ENCODE peak calls at places on chromosomes 1 and 21, in eight cellular contexts. One of them, this sample, is unnamed.

GRCh38 chr21:43306911-43307676 is 119.8 kb downstream of the SIK1 start:
- DNase-seq in stimulated activated CD8-positive, alpha-beta memory T cell treated with anti-CD3 and anti-CD28 coated beads, Interleukin-12 subunit alpha, Interleukin-12 subunit beta, amount 100 ng/mL, for 4 hours: no peak
- DNase-seq in stimulated activated CD4-positive, alpha-beta T cell treated with anti-CD3 and anti-CD28 coated beads, Interleukin-2, amount 100 ng/mL, for 48 hours: peak; percentile 6
- DNase-seq in GM04504: no peak
- DNase-seq in dorsolateral prefrontal cortex: no peak
- DNase-seq in GM23338: no peak
- DNase-seq in small intestine: peak; percentile 28
- DNase-seq in activated CD4-positive, CD25-positive, alpha-beta regulatory T cell treated with anti-CD3 and anti-CD28 coated beads, Interleukin-2, amount 50 U/mL, for 72 hours: peak; percentile 47
- DNase-seq in this sample: peak; percentile 93

GRCh38 chr1:216044538-216044937 is 378.7 kb downstream of the USH2A start:
- DNase-seq in stimulated activated CD8-positive, alpha-beta memory T cell treated with anti-CD3 and anti-CD28 coated beads, Interleukin-12 subunit alpha, Interleukin-12 subunit beta, amount 100 ng/mL, for 4 hours: no peak
- DNase-seq in stimulated activated CD4-positive, alpha-beta T cell treated with anti-CD3 and anti-CD28 coated beads, Interleukin-2, amount 100 ng/mL, for 48 hours: no peak
- DNase-seq in GM04504: no peak
- DNase-seq in dorsolateral prefrontal cortex: no peak
- DNase-seq in GM23338: no peak
- DNase-seq in small intestine: no peak
- DNase-seq in activated CD4-positive, CD25-positive, alpha-beta regulatory T cell treated with anti-CD3 and anti-CD28 coated beads, Interleukin-2, amount 50 U/mL, for 72 hours: no peak
- DNase-seq in this sample: no peak

GRCh38 chr1:155909894-155910293 is 1.3 kb downstream of the RIT1 start:
- DNase-seq in stimulated activated CD8-positive, alpha-beta memory T cell treated with anti-CD3 and anti-CD28 coated beads, Interleukin-12 subunit alpha, Interleukin-12 subunit beta, amount 100 ng/mL, for 4 hours: no peak
- DNase-seq in stimulated activated CD4-positive, alpha-beta T cell treated with anti-CD3 and anti-CD28 coated beads, Interleukin-2, amount 100 ng/mL, for 48 hours: no peak
- DNase-seq in GM04504: no peak
- DNase-seq in dorsolateral prefrontal cortex: no peak
- DNase-seq in GM23338: no peak
- DNase-seq in small intestine: peak; percentile 28
- DNase-seq in activated CD4-positive, CD25-positive, alpha-beta regulatory T cell treated with anti-CD3 and anti-CD28 coated beads, Interleukin-2, amount 50 U/mL, for 72 hours: no peak
- DNase-seq in this sample: no peak

GRCh38 chr21:45780647-45781046 is 137.1 kb downstream of the PCBP3 start:
- DNase-seq in stimulated activated CD8-positive, alpha-beta memory T cell treated with anti-CD3 and anti-CD28 coated beads, Interleukin-12 subunit alpha, Interleukin-12 subunit beta, amount 100 ng/mL, for 4 hours: no peak
- DNase-seq in stimulated activated CD4-positive, alpha-beta T cell treated with anti-CD3 and anti-CD28 coated beads, Interleukin-2, amount 100 ng/mL, for 48 hours: no peak
- DNase-seq in GM04504: no peak
- DNase-seq in dorsolateral prefrontal cortex: no peak
- DNase-seq in GM23338: no peak
- DNase-seq in small intestine: no peak
- DNase-seq in activated CD4-positive, CD25-positive, alpha-beta regulatory T cell treated with anti-CD3 and anti-CD28 coated beads, Interleukin-2, amount 50 U/mL, for 72 hours: no peak
- DNase-seq in this sample: no peak

GRCh38 chr1:178412400-178412770 is 84.4 kb downstream of the CLEC20A start:
- DNase-seq in stimulated activated CD8-positive, alpha-beta memory T cell treated with anti-CD3 and anti-CD28 coated beads, Interleukin-12 subunit alpha, Interleukin-12 subunit beta, amount 100 ng/mL, for 4 hours: no peak
- DNase-seq in stimulated activated CD4-positive, alpha-beta T cell treated with anti-CD3 and anti-CD28 coated beads, Interleukin-2, amount 100 ng/mL, for 48 hours: no peak
- DNase-seq in GM04504: no peak
- DNase-seq in dorsolateral prefrontal cortex: no peak
- DNase-seq in GM23338: no peak
- DNase-seq in small intestine: no peak
- DNase-seq in activated CD4-positive, CD25-positive, alpha-beta regulatory T cell treated with anti-CD3 and anti-CD28 coated beads, Interleukin-2, amount 50 U/mL, for 72 hours: no peak
- DNase-seq in this sample: no peak

GRCh38 chr1:85428471-85429077 is 36.4 kb downstream of the DDAH1 start:
- DNase-seq in stimulated activated CD8-positive, alpha-beta memory T cell treated with anti-CD3 and anti-CD28 coated beads, Interleukin-12 subunit alpha, Interleukin-12 subunit beta, amount 100 ng/mL, for 4 hours: no peak
- DNase-seq in stimulated activated CD4-positive, alpha-beta T cell treated with anti-CD3 and anti-CD28 coated beads, Interleukin-2, amount 100 ng/mL, for 48 hours: no peak
- DNase-seq in GM04504: no peak
- DNase-seq in dorsolateral prefrontal cortex: no peak
- DNase-seq in GM23338: no peak
- DNase-seq in small intestine: no peak
- DNase-seq in activated CD4-positive, CD25-positive, alpha-beta regulatory T cell treated with anti-CD3 and anti-CD28 coated beads, Interleukin-2, amount 50 U/mL, for 72 hours: no peak
- DNase-seq in this sample: peak; percentile 22

GRCh38 chr1:212760126-212760823 is 31.3 kb downstream of the NSL1 start:
- DNase-seq in stimulated activated CD8-positive, alpha-beta memory T cell treated with anti-CD3 and anti-CD28 coated beads, Interleukin-12 subunit alpha, Interleukin-12 subunit beta, amount 100 ng/mL, for 4 hours: peak; percentile 12
- DNase-seq in stimulated activated CD4-positive, alpha-beta T cell treated with anti-CD3 and anti-CD28 coated beads, Interleukin-2, amount 100 ng/mL, for 48 hours: peak; percentile 60
- DNase-seq in GM04504: no peak
- DNase-seq in dorsolateral prefrontal cortex: no peak
- DNase-seq in GM23338: peak; percentile 90
- DNase-seq in small intestine: no peak
- DNase-seq in activated CD4-positive, CD25-positive, alpha-beta regulatory T cell treated with anti-CD3 and anti-CD28 coated beads, Interleukin-2, amount 50 U/mL, for 72 hours: no peak
- DNase-seq in this sample: peak; percentile 65

GRCh38 chr1:115069626-115070308 is 19.5 kb downstream of the TSPAN2 start:
- DNase-seq in stimulated activated CD8-positive, alpha-beta memory T cell treated with anti-CD3 and anti-CD28 coated beads, Interleukin-12 subunit alpha, Interleukin-12 subunit beta, amount 100 ng/mL, for 4 hours: no peak
- DNase-seq in stimulated activated CD4-positive, alpha-beta T cell treated with anti-CD3 and anti-CD28 coated beads, Interleukin-2, amount 100 ng/mL, for 48 hours: no peak
- DNase-seq in GM04504: no peak
- DNase-seq in dorsolateral prefrontal cortex: no peak
- DNase-seq in GM23338: no peak
- DNase-seq in small intestine: no peak
- DNase-seq in activated CD4-positive, CD25-positive, alpha-beta regulatory T cell treated with anti-CD3 and anti-CD28 coated beads, Interleukin-2, amount 50 U/mL, for 72 hours: no peak
- DNase-seq in this sample: no peak

GRCh38 chr21:42162831-42163510 is 56.0 kb upstream of the ABCG1 start:
- DNase-seq in stimulated activated CD8-positive, alpha-beta memory T cell treated with anti-CD3 and anti-CD28 coated beads, Interleukin-12 subunit alpha, Interleukin-12 subunit beta, amount 100 ng/mL, for 4 hours: no peak
- DNase-seq in stimulated activated CD4-positive, alpha-beta T cell treated with anti-CD3 and anti-CD28 coated beads, Interleukin-2, amount 100 ng/mL, for 48 hours: no peak
- DNase-seq in GM04504: no peak
- DNase-seq in dorsolateral prefrontal cortex: peak; percentile 14
- DNase-seq in GM23338: no peak
- DNase-seq in small intestine: no peak
- DNase-seq in activated CD4-positive, CD25-positive, alpha-beta regulatory T cell treated with anti-CD3 and anti-CD28 coated beads, Interleukin-2, amount 50 U/mL, for 72 hours: peak; percentile 30
- DNase-seq in this sample: peak; percentile 39

GRCh38 chr1:28804071-28804470 is 7.9 kb upstream of the OPRD1 start:
- DNase-seq in stimulated activated CD8-positive, alpha-beta memory T cell treated with anti-CD3 and anti-CD28 coated beads, Interleukin-12 subunit alpha, Interleukin-12 subunit beta, amount 100 ng/mL, for 4 hours: no peak
- DNase-seq in stimulated activated CD4-positive, alpha-beta T cell treated with anti-CD3 and anti-CD28 coated beads, Interleukin-2, amount 100 ng/mL, for 48 hours: no peak
- DNase-seq in GM04504: no peak
- DNase-seq in dorsolateral prefrontal cortex: no peak
- DNase-seq in GM23338: no peak
- DNase-seq in small intestine: no peak
- DNase-seq in activated CD4-positive, CD25-positive, alpha-beta regulatory T cell treated with anti-CD3 and anti-CD28 coated beads, Interleukin-2, amount 50 U/mL, for 72 hours: no peak
- DNase-seq in this sample: no peak

GRCh38 chr21:28636988-28637691 is 355.5 kb downstream of the LTN1 start:
- DNase-seq in stimulated activated CD8-positive, alpha-beta memory T cell treated with anti-CD3 and anti-CD28 coated beads, Interleukin-12 subunit alpha, Interleukin-12 subunit beta, amount 100 ng/mL, for 4 hours: no peak
- DNase-seq in stimulated activated CD4-positive, alpha-beta T cell treated with anti-CD3 and anti-CD28 coated beads, Interleukin-2, amount 100 ng/mL, for 48 hours: no peak
- DNase-seq in GM04504: no peak
- DNase-seq in dorsolateral prefrontal cortex: no peak
- DNase-seq in GM23338: no peak
- DNase-seq in small intestine: no peak
- DNase-seq in activated CD4-positive, CD25-positive, alpha-beta regulatory T cell treated with anti-CD3 and anti-CD28 coated beads, Interleukin-2, amount 50 U/mL, for 72 hours: no peak
- DNase-seq in this sample: no peak

GRCh38 chr1:23122023-23122738 is 46.5 kb downstream of the LUZP1 start:
- DNase-seq in stimulated activated CD8-positive, alpha-beta memory T cell treated with anti-CD3 and anti-CD28 coated beads, Interleukin-12 subunit alpha, Interleukin-12 subunit beta, amount 100 ng/mL, for 4 hours: no peak
- DNase-seq in stimulated activated CD4-positive, alpha-beta T cell treated with anti-CD3 and anti-CD28 coated beads, Interleukin-2, amount 100 ng/mL, for 48 hours: no peak
- DNase-seq in GM04504: peak; percentile 46
- DNase-seq in dorsolateral prefrontal cortex: no peak
- DNase-seq in GM23338: peak; percentile 29
- DNase-seq in small intestine: peak; percentile 36
- DNase-seq in activated CD4-positive, CD25-positive, alpha-beta regulatory T cell treated with anti-CD3 and anti-CD28 coated beads, Interleukin-2, amount 50 U/mL, for 72 hours: no peak
- DNase-seq in this sample: no peak

GRCh38 chr1:153490272-153491051 is 30.0 kb upstream of the S100A7 start:
- DNase-seq in stimulated activated CD8-positive, alpha-beta memory T cell treated with anti-CD3 and anti-CD28 coated beads, Interleukin-12 subunit alpha, Interleukin-12 subunit beta, amount 100 ng/mL, for 4 hours: no peak
- DNase-seq in stimulated activated CD4-positive, alpha-beta T cell treated with anti-CD3 and anti-CD28 coated beads, Interleukin-2, amount 100 ng/mL, for 48 hours: no peak
- DNase-seq in GM04504: peak; percentile 94
- DNase-seq in dorsolateral prefrontal cortex: no peak
- DNase-seq in GM23338: peak; percentile 25
- DNase-seq in small intestine: peak; percentile 17
- DNase-seq in activated CD4-positive, CD25-positive, alpha-beta regulatory T cell treated with anti-CD3 and anti-CD28 coated beads, Interleukin-2, amount 50 U/mL, for 72 hours: no peak
- DNase-seq in this sample: no peak

GRCh38 chr1:86507935-86508582 is 38.8 kb upstream of the CLCA4 start:
- DNase-seq in stimulated activated CD8-positive, alpha-beta memory T cell treated with anti-CD3 and anti-CD28 coated beads, Interleukin-12 subunit alpha, Interleukin-12 subunit beta, amount 100 ng/mL, for 4 hours: no peak
- DNase-seq in stimulated activated CD4-positive, alpha-beta T cell treated with anti-CD3 and anti-CD28 coated beads, Interleukin-2, amount 100 ng/mL, for 48 hours: no peak
- DNase-seq in GM04504: no peak
- DNase-seq in dorsolateral prefrontal cortex: no peak
- DNase-seq in GM23338: peak; percentile 63
- DNase-seq in small intestine: no peak
- DNase-seq in activated CD4-positive, CD25-positive, alpha-beta regulatory T cell treated with anti-CD3 and anti-CD28 coated beads, Interleukin-2, amount 50 U/mL, for 72 hours: no peak
- DNase-seq in this sample: peak; percentile 5

GRCh38 chr1:67460648-67461500 is 30.7 kb upstream of the SERBP1 start:
- DNase-seq in stimulated activated CD8-positive, alpha-beta memory T cell treated with anti-CD3 and anti-CD28 coated beads, Interleukin-12 subunit alpha, Interleukin-12 subunit beta, amount 100 ng/mL, for 4 hours: no peak
- DNase-seq in stimulated activated CD4-positive, alpha-beta T cell treated with anti-CD3 and anti-CD28 coated beads, Interleukin-2, amount 100 ng/mL, for 48 hours: no peak
- DNase-seq in GM04504: no peak
- DNase-seq in dorsolateral prefrontal cortex: no peak
- DNase-seq in GM23338: peak; percentile 42
- DNase-seq in small intestine: no peak
- DNase-seq in activated CD4-positive, CD25-positive, alpha-beta regulatory T cell treated with anti-CD3 and anti-CD28 coated beads, Interleukin-2, amount 50 U/mL, for 72 hours: no peak
- DNase-seq in this sample: peak; percentile 44

GRCh38 chr21:26842976-26843911 is 2.0 kb downstream of the ADAMTS1 start:
- DNase-seq in stimulated activated CD8-positive, alpha-beta memory T cell treated with anti-CD3 and anti-CD28 coated beads, Interleukin-12 subunit alpha, Interleukin-12 subunit beta, amount 100 ng/mL, for 4 hours: no peak
- DNase-seq in stimulated activated CD4-positive, alpha-beta T cell treated with anti-CD3 and anti-CD28 coated beads, Interleukin-2, amount 100 ng/mL, for 48 hours: no peak
- DNase-seq in GM04504: peak; percentile 92
- DNase-seq in dorsolateral prefrontal cortex: peak; percentile 89
- DNase-seq in GM23338: peak; percentile 83
- DNase-seq in small intestine: peak; percentile 40
- DNase-seq in activated CD4-positive, CD25-positive, alpha-beta regulatory T cell treated with anti-CD3 and anti-CD28 coated beads, Interleukin-2, amount 50 U/mL, for 72 hours: no peak
- DNase-seq in this sample: peak; percentile 43

GRCh38 chr1:156886583-156887302 is 6.8 kb upstream of the PEAR1 start:
- DNase-seq in stimulated activated CD8-positive, alpha-beta memory T cell treated with anti-CD3 and anti-CD28 coated beads, Interleukin-12 subunit alpha, Interleukin-12 subunit beta, amount 100 ng/mL, for 4 hours: no peak
- DNase-seq in stimulated activated CD4-positive, alpha-beta T cell treated with anti-CD3 and anti-CD28 coated beads, Interleukin-2, amount 100 ng/mL, for 48 hours: no peak
- DNase-seq in GM04504: no peak
- DNase-seq in dorsolateral prefrontal cortex: no peak
- DNase-seq in GM23338: no peak
- DNase-seq in small intestine: no peak
- DNase-seq in activated CD4-positive, CD25-positive, alpha-beta regulatory T cell treated with anti-CD3 and anti-CD28 coated beads, Interleukin-2, amount 50 U/mL, for 72 hours: no peak
- DNase-seq in this sample: no peak

GRCh38 chr1:47694011-47694890 is 256.4 kb downstream of the FOXD2 start:
- DNase-seq in stimulated activated CD8-positive, alpha-beta memory T cell treated with anti-CD3 and anti-CD28 coated beads, Interleukin-12 subunit alpha, Interleukin-12 subunit beta, amount 100 ng/mL, for 4 hours: no peak
- DNase-seq in stimulated activated CD4-positive, alpha-beta T cell treated with anti-CD3 and anti-CD28 coated beads, Interleukin-2, amount 100 ng/mL, for 48 hours: no peak
- DNase-seq in GM04504: no peak
- DNase-seq in dorsolateral prefrontal cortex: no peak
- DNase-seq in GM23338: no peak
- DNase-seq in small intestine: no peak
- DNase-seq in activated CD4-positive, CD25-positive, alpha-beta regulatory T cell treated with anti-CD3 and anti-CD28 coated beads, Interleukin-2, amount 50 U/mL, for 72 hours: no peak
- DNase-seq in this sample: no peak

GRCh38 chr1:46509414-46509813 is 19.8 kb downstream of the DMBX1 start:
- DNase-seq in stimulated activated CD8-positive, alpha-beta memory T cell treated with anti-CD3 and anti-CD28 coated beads, Interleukin-12 subunit alpha, Interleukin-12 subunit beta, amount 100 ng/mL, for 4 hours: no peak
- DNase-seq in stimulated activated CD4-positive, alpha-beta T cell treated with anti-CD3 and anti-CD28 coated beads, Interleukin-2, amount 100 ng/mL, for 48 hours: no peak
- DNase-seq in GM04504: no peak
- DNase-seq in dorsolateral prefrontal cortex: no peak
- DNase-seq in GM23338: no peak
- DNase-seq in small intestine: no peak
- DNase-seq in activated CD4-positive, CD25-positive, alpha-beta regulatory T cell treated with anti-CD3 and anti-CD28 coated beads, Interleukin-2, amount 50 U/mL, for 72 hours: no peak
- DNase-seq in this sample: no peak

GRCh38 chr1:151511636-151512215 is 539 bp downstream of the CGN start:
- DNase-seq in stimulated activated CD8-positive, alpha-beta memory T cell treated with anti-CD3 and anti-CD28 coated beads, Interleukin-12 subunit alpha, Interleukin-12 subunit beta, amount 100 ng/mL, for 4 hours: peak; percentile 7
- DNase-seq in stimulated activated CD4-positive, alpha-beta T cell treated with anti-CD3 and anti-CD28 coated beads, Interleukin-2, amount 100 ng/mL, for 48 hours: peak; percentile 14
- DNase-seq in GM04504: no peak
- DNase-seq in dorsolateral prefrontal cortex: peak; percentile 49
- DNase-seq in GM23338: peak; percentile 74
- DNase-seq in small intestine: peak; percentile 68
- DNase-seq in activated CD4-positive, CD25-positive, alpha-beta regulatory T cell treated with anti-CD3 and anti-CD28 coated beads, Interleukin-2, amount 50 U/mL, for 72 hours: peak; percentile 41
- DNase-seq in this sample: peak; percentile 76

GRCh38 chr1:96365076-96365475 is 356.5 kb upstream of the PTBP2 start:
- DNase-seq in stimulated activated CD8-positive, alpha-beta memory T cell treated with anti-CD3 and anti-CD28 coated beads, Interleukin-12 subunit alpha, Interleukin-12 subunit beta, amount 100 ng/mL, for 4 hours: no peak
- DNase-seq in stimulated activated CD4-positive, alpha-beta T cell treated with anti-CD3 and anti-CD28 coated beads, Interleukin-2, amount 100 ng/mL, for 48 hours: no peak
- DNase-seq in GM04504: no peak
- DNase-seq in dorsolateral prefrontal cortex: no peak
- DNase-seq in GM23338: no peak
- DNase-seq in small intestine: no peak
- DNase-seq in activated CD4-positive, CD25-positive, alpha-beta regulatory T cell treated with anti-CD3 and anti-CD28 coated beads, Interleukin-2, amount 50 U/mL, for 72 hours: no peak
- DNase-seq in this sample: no peak

GRCh38 chr1:228158690-228159665 is 6.6 kb upstream of the IBA57 start:
- DNase-seq in stimulated activated CD8-positive, alpha-beta memory T cell treated with anti-CD3 and anti-CD28 coated beads, Interleukin-12 subunit alpha, Interleukin-12 subunit beta, amount 100 ng/mL, for 4 hours: no peak
- DNase-seq in stimulated activated CD4-positive, alpha-beta T cell treated with anti-CD3 and anti-CD28 coated beads, Interleukin-2, amount 100 ng/mL, for 48 hours: no peak
- DNase-seq in GM04504: no peak
- DNase-seq in dorsolateral prefrontal cortex: no peak
- DNase-seq in GM23338: peak; percentile 33
- DNase-seq in small intestine: no peak
- DNase-seq in activated CD4-positive, CD25-positive, alpha-beta regulatory T cell treated with anti-CD3 and anti-CD28 coated beads, Interleukin-2, amount 50 U/mL, for 72 hours: no peak
- DNase-seq in this sample: no peak

GRCh38 chr1:11951901-11952300 is 17.4 kb downstream of the PLOD1 start:
- DNase-seq in stimulated activated CD8-positive, alpha-beta memory T cell treated with anti-CD3 and anti-CD28 coated beads, Interleukin-12 subunit alpha, Interleukin-12 subunit beta, amount 100 ng/mL, for 4 hours: no peak
- DNase-seq in stimulated activated CD4-positive, alpha-beta T cell treated with anti-CD3 and anti-CD28 coated beads, Interleukin-2, amount 100 ng/mL, for 48 hours: no peak
- DNase-seq in GM04504: no peak
- DNase-seq in dorsolateral prefrontal cortex: peak; percentile 45
- DNase-seq in GM23338: no peak
- DNase-seq in small intestine: no peak
- DNase-seq in activated CD4-positive, CD25-positive, alpha-beta regulatory T cell treated with anti-CD3 and anti-CD28 coated beads, Interleukin-2, amount 50 U/mL, for 72 hours: no peak
- DNase-seq in this sample: no peak

GRCh38 chr1:231636157-231636556 is 9.6 kb downstream of the DISC1 start:
- DNase-seq in stimulated activated CD8-positive, alpha-beta memory T cell treated with anti-CD3 and anti-CD28 coated beads, Interleukin-12 subunit alpha, Interleukin-12 subunit beta, amount 100 ng/mL, for 4 hours: no peak
- DNase-seq in stimulated activated CD4-positive, alpha-beta T cell treated with anti-CD3 and anti-CD28 coated beads, Interleukin-2, amount 100 ng/mL, for 48 hours: no peak
- DNase-seq in GM04504: no peak
- DNase-seq in dorsolateral prefrontal cortex: peak; percentile 61
- DNase-seq in GM23338: no peak
- DNase-seq in small intestine: no peak
- DNase-seq in activated CD4-positive, CD25-positive, alpha-beta regulatory T cell treated with anti-CD3 and anti-CD28 coated beads, Interleukin-2, amount 50 U/mL, for 72 hours: no peak
- DNase-seq in this sample: no peak

GRCh38 chr21:44792653-44793052 is 9.0 kb downstream of the UBE2G2 start:
- DNase-seq in stimulated activated CD8-positive, alpha-beta memory T cell treated with anti-CD3 and anti-CD28 coated beads, Interleukin-12 subunit alpha, Interleukin-12 subunit beta, amount 100 ng/mL, for 4 hours: no peak
- DNase-seq in stimulated activated CD4-positive, alpha-beta T cell treated with anti-CD3 and anti-CD28 coated beads, Interleukin-2, amount 100 ng/mL, for 48 hours: no peak
- DNase-seq in GM04504: no peak
- DNase-seq in dorsolateral prefrontal cortex: no peak
- DNase-seq in GM23338: no peak
- DNase-seq in small intestine: peak; percentile 38
- DNase-seq in activated CD4-positive, CD25-positive, alpha-beta regulatory T cell treated with anti-CD3 and anti-CD28 coated beads, Interleukin-2, amount 50 U/mL, for 72 hours: no peak
- DNase-seq in this sample: no peak

GRCh38 chr1:84736944-84737343 is 46.7 kb upstream of the SSX2IP start:
- DNase-seq in stimulated activated CD8-positive, alpha-beta memory T cell treated with anti-CD3 and anti-CD28 coated beads, Interleukin-12 subunit alpha, Interleukin-12 subunit beta, amount 100 ng/mL, for 4 hours: no peak
- DNase-seq in stimulated activated CD4-positive, alpha-beta T cell treated with anti-CD3 and anti-CD28 coated beads, Interleukin-2, amount 100 ng/mL, for 48 hours: no peak
- DNase-seq in GM04504: no peak
- DNase-seq in dorsolateral prefrontal cortex: no peak
- DNase-seq in GM23338: no peak
- DNase-seq in small intestine: no peak
- DNase-seq in activated CD4-positive, CD25-positive, alpha-beta regulatory T cell treated with anti-CD3 and anti-CD28 coated beads, Interleukin-2, amount 50 U/mL, for 72 hours: no peak
- DNase-seq in this sample: no peak

GRCh38 chr1:105914403-105914802 is 1142.1 kb upstream of the PRMT6 start:
- DNase-seq in stimulated activated CD8-positive, alpha-beta memory T cell treated with anti-CD3 and anti-CD28 coated beads, Interleukin-12 subunit alpha, Interleukin-12 subunit beta, amount 100 ng/mL, for 4 hours: no peak
- DNase-seq in stimulated activated CD4-positive, alpha-beta T cell treated with anti-CD3 and anti-CD28 coated beads, Interleukin-2, amount 100 ng/mL, for 48 hours: no peak
- DNase-seq in GM04504: no peak
- DNase-seq in dorsolateral prefrontal cortex: no peak
- DNase-seq in GM23338: no peak
- DNase-seq in small intestine: no peak
- DNase-seq in activated CD4-positive, CD25-positive, alpha-beta regulatory T cell treated with anti-CD3 and anti-CD28 coated beads, Interleukin-2, amount 50 U/mL, for 72 hours: no peak
- DNase-seq in this sample: no peak

GRCh38 chr1:116159177-116159576 is 48.0 kb downstream of the MAB21L3 start:
- DNase-seq in stimulated activated CD8-positive, alpha-beta memory T cell treated with anti-CD3 and anti-CD28 coated beads, Interleukin-12 subunit alpha, Interleukin-12 subunit beta, amount 100 ng/mL, for 4 hours: no peak
- DNase-seq in stimulated activated CD4-positive, alpha-beta T cell treated with anti-CD3 and anti-CD28 coated beads, Interleukin-2, amount 100 ng/mL, for 48 hours: no peak
- DNase-seq in GM04504: no peak
- DNase-seq in dorsolateral prefrontal cortex: no peak
- DNase-seq in GM23338: no peak
- DNase-seq in small intestine: no peak
- DNase-seq in activated CD4-positive, CD25-positive, alpha-beta regulatory T cell treated with anti-CD3 and anti-CD28 coated beads, Interleukin-2, amount 50 U/mL, for 72 hours: no peak
- DNase-seq in this sample: no peak

GRCh38 chr1:20109223-20109856 is 10.0 kb downstream of the PLA2G2D start:
- DNase-seq in stimulated activated CD8-positive, alpha-beta memory T cell treated with anti-CD3 and anti-CD28 coated beads, Interleukin-12 subunit alpha, Interleukin-12 subunit beta, amount 100 ng/mL, for 4 hours: no peak
- DNase-seq in stimulated activated CD4-positive, alpha-beta T cell treated with anti-CD3 and anti-CD28 coated beads, Interleukin-2, amount 100 ng/mL, for 48 hours: no peak
- DNase-seq in GM04504: no peak
- DNase-seq in dorsolateral prefrontal cortex: no peak
- DNase-seq in GM23338: no peak
- DNase-seq in small intestine: peak; percentile 10
- DNase-seq in activated CD4-positive, CD25-positive, alpha-beta regulatory T cell treated with anti-CD3 and anti-CD28 coated beads, Interleukin-2, amount 50 U/mL, for 72 hours: no peak
- DNase-seq in this sample: peak; percentile 36

GRCh38 chr1:229508823-229509337 is 739 bp upstream of the NUP133 start:
- DNase-seq in stimulated activated CD8-positive, alpha-beta memory T cell treated with anti-CD3 and anti-CD28 coated beads, Interleukin-12 subunit alpha, Interleukin-12 subunit beta, amount 100 ng/mL, for 4 hours: no peak
- DNase-seq in stimulated activated CD4-positive, alpha-beta T cell treated with anti-CD3 and anti-CD28 coated beads, Interleukin-2, amount 100 ng/mL, for 48 hours: no peak
- DNase-seq in GM04504: no peak
- DNase-seq in dorsolateral prefrontal cortex: no peak
- DNase-seq in GM23338: no peak
- DNase-seq in small intestine: no peak
- DNase-seq in activated CD4-positive, CD25-positive, alpha-beta regulatory T cell treated with anti-CD3 and anti-CD28 coated beads, Interleukin-2, amount 50 U/mL, for 72 hours: no peak
- DNase-seq in this sample: no peak

GRCh38 chr21:18204931-18205330 is 39.7 kb upstream of the CHODL start:
- DNase-seq in stimulated activated CD8-positive, alpha-beta memory T cell treated with anti-CD3 and anti-CD28 coated beads, Interleukin-12 subunit alpha, Interleukin-12 subunit beta, amount 100 ng/mL, for 4 hours: no peak
- DNase-seq in stimulated activated CD4-positive, alpha-beta T cell treated with anti-CD3 and anti-CD28 coated beads, Interleukin-2, amount 100 ng/mL, for 48 hours: no peak
- DNase-seq in GM04504: no peak
- DNase-seq in dorsolateral prefrontal cortex: no peak
- DNase-seq in GM23338: peak; percentile 40
- DNase-seq in small intestine: no peak
- DNase-seq in activated CD4-positive, CD25-positive, alpha-beta regulatory T cell treated with anti-CD3 and anti-CD28 coated beads, Interleukin-2, amount 50 U/mL, for 72 hours: no peak
- DNase-seq in this sample: peak; percentile 37

GRCh38 chr1:183841950-183842816 is 37.3 kb downstream of the RGL1 start:
- DNase-seq in stimulated activated CD8-positive, alpha-beta memory T cell treated with anti-CD3 and anti-CD28 coated beads, Interleukin-12 subunit alpha, Interleukin-12 subunit beta, amount 100 ng/mL, for 4 hours: no peak
- DNase-seq in stimulated activated CD4-positive, alpha-beta T cell treated with anti-CD3 and anti-CD28 coated beads, Interleukin-2, amount 100 ng/mL, for 48 hours: peak; percentile 12
- DNase-seq in GM04504: peak; percentile 90
- DNase-seq in dorsolateral prefrontal cortex: no peak
- DNase-seq in GM23338: no peak
- DNase-seq in small intestine: peak; percentile 10
- DNase-seq in activated CD4-positive, CD25-positive, alpha-beta regulatory T cell treated with anti-CD3 and anti-CD28 coated beads, Interleukin-2, amount 50 U/mL, for 72 hours: no peak
- DNase-seq in this sample: peak; percentile 87

GRCh38 chr1:1371741-1372711 is 3.0 kb downstream of the AURKAIP1 start:
- DNase-seq in stimulated activated CD8-positive, alpha-beta memory T cell treated with anti-CD3 and anti-CD28 coated beads, Interleukin-12 subunit alpha, Interleukin-12 subunit beta, amount 100 ng/mL, for 4 hours: peak; percentile 54
- DNase-seq in stimulated activated CD4-positive, alpha-beta T cell treated with anti-CD3 and anti-CD28 coated beads, Interleukin-2, amount 100 ng/mL, for 48 hours: peak; percentile 83
- DNase-seq in GM04504: no peak
- DNase-seq in dorsolateral prefrontal cortex: peak; percentile 48
- DNase-seq in GM23338: peak; percentile 86
- DNase-seq in small intestine: peak; percentile 55
- DNase-seq in activated CD4-positive, CD25-positive, alpha-beta regulatory T cell treated with anti-CD3 and anti-CD28 coated beads, Interleukin-2, amount 50 U/mL, for 72 hours: peak; percentile 86
- DNase-seq in this sample: peak; percentile 83

GRCh38 chr1:228059536-228060457 is 22.7 kb upstream of the ARF1 start:
- DNase-seq in stimulated activated CD8-positive, alpha-beta memory T cell treated with anti-CD3 and anti-CD28 coated beads, Interleukin-12 subunit alpha, Interleukin-12 subunit beta, amount 100 ng/mL, for 4 hours: no peak
- DNase-seq in stimulated activated CD4-positive, alpha-beta T cell treated with anti-CD3 and anti-CD28 coated beads, Interleukin-2, amount 100 ng/mL, for 48 hours: peak; percentile 54
- DNase-seq in GM04504: no peak
- DNase-seq in dorsolateral prefrontal cortex: peak; percentile 11
- DNase-seq in GM23338: peak; percentile 98
- DNase-seq in small intestine: peak; percentile 97
- DNase-seq in activated CD4-positive, CD25-positive, alpha-beta regulatory T cell treated with anti-CD3 and anti-CD28 coated beads, Interleukin-2, amount 50 U/mL, for 72 hours: peak; percentile 70
- DNase-seq in this sample: peak; percentile 90

This sample was measured in RPMI8226.